ENCODE peak calls at places on chromosomes 5 and 9, in four cellular contexts. B is transverse colon, R is uterus, A is K562. G is an unnamed sample.

GRCh38 chr5:25064306-25064705 is 419.5 kb upstream of the CDH10 start:
- DNase-seq in B (no peak), R (no peak), A (no peak), G (no peak)

GRCh38 chr9:6215562-6215961 is at the start of gene IL33:
- DNase-seq in B (no peak), R (peak), A (no peak), G (no peak)

GRCh38 chr9:12856608-12857007 is 81.8 kb downstream of the LURAP1L start:
- DNase-seq in B (no peak), R (no peak), A (no peak), G (no peak)

GRCh38 chr5:6732634-6733410 is 19.6 kb downstream of the TENT4A start:
- DNase-seq in B (no peak), R (peak), A (no peak), G (no peak)

GRCh38 chr9:129552064-129552463 is 68.8 kb downstream of the C9orf50 start:
- DNase-seq in B (no peak), R (no peak), A (no peak), G (no peak)

GRCh38 chr9:23451802-23452418 is 374.1 kb downstream of the ELAVL2 start:
- DNase-seq in B (no peak), R (no peak), A (no peak), G (no peak)

GRCh38 chr5:90547072-90547536 is 11.5 kb upstream of the ADGRV1 start:
- DNase-seq in B (no peak), R (no peak), A (no peak), G (peak)

GRCh38 chr9:72497476-72498065 is 23.8 kb upstream of the TMC1 start:
- DNase-seq in B (no peak), R (no peak), A (no peak), G (no peak)

GRCh38 chr5:32044904-32045303 is 129.2 kb downstream of the GOLPH3 start:
- DNase-seq in B (no peak), R (no peak), A (no peak), G (peak)

GRCh38 chr5:32814141-32814540 is 103.0 kb downstream of the NPR3 start:
- DNase-seq in B (no peak), R (no peak), A (no peak), G (no peak)

DNA sequence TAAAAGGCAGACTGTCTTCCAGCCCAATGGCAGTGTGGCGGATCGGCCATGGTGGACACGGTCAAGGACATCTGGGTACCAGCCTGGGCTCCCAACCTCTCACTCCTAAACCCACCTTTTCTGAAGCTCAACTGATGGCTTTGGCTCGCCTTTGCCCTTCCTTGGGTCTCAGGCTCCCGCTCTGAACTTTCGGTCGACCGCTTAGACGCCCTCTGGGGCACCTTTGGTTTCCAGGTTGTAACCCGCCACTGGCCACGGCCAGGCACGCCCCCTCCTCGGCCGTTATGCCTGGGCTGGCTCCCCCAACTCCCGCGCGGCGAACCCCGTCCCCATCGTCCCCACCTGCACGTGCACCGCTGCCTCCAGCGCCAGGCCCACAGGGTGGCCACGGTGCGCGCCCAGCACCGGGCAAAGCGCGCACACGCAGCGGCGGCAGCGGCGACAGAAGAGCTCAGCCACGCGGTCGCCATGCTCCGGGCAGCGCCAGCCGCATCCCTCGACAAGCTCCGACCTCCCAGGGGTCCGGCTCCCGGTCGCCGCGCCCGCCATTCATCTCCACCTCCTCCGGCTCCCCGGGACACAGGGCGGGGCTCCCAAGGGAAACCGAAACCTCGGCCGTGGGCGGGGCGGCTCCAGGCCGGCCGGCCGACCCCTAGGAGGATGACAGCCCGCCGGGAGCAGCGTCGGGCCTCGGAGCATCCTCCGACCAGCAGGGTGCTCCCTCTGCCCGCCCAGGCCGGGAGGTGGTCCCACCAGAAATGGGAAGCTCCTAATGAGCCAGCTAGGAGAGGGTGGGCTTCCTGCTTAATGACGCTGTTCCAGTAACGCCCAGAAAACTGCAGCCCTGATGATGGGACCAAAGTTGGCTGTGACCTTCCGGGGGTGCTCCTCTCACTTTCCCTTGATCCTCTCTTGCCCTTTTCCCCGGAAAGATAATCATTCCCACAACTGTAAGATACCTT is at the start of gene TRIM14:
- DNase-seq in B (peak), R (peak), A (peak), G (peak)
- TF ChIP-seq POLR2A in B (peak), R (no peak), A (peak), G (peak)

GRCh38 chr9:136117291-136118060 is 1.2 kb downstream of the TMEM250 start:
- DNase-seq in B (peak), R (no peak), A (no peak), G (no peak)

GRCh38 chr9:136120119-136120393 is 1.4 kb upstream of the TMEM250 start:
- DNase-seq in B (peak), R (no peak), A (peak), G (no peak)

GRCh38 chr9:136118061-136118366 is 661 bp downstream of the TMEM250 start:
- DNase-seq in B (no peak), R (no peak), A (no peak), G (no peak)

GRCh38 chr9:136119259-136120118 is 814 bp upstream of the TMEM250 start:
- DNase-seq in B (peak), R (no peak), A (peak), G (peak)

GRCh38 chr9:136118367-136119258 is at the start of gene TMEM250:
- DNase-seq in B (peak), R (peak), A (peak), G (peak)
- TF ChIP-seq POLR2A in B (peak), R (peak), A (peak), G (peak)

GRCh38 chr5:151758430-151759241 is at the start of gene ATOX1:
- DNase-seq in B (peak), R (peak), A (peak), G (peak)
- TF ChIP-seq POLR2A in B (peak), R (peak), A (peak), G (peak)

GRCh38 chr5:150404121-150404990 is 8.4 kb downstream of the CD74 start:
- DNase-seq in B (no peak), R (no peak), A (no peak), G (no peak)
- TF ChIP-seq POLR2A in B (no peak), R (no peak), A (no peak), G (no peak)

G was measured in A549.